ENCODE peak calls at places on chromosomes 5 and 9, in ten cellular contexts. One of them, this sample, is unnamed.
A peak's percentile ranks its signal among the peaks of the same experiment; 100 is the strongest.

GRCh38 chr5:54090495-54091084 is 219.8 kb downstream of the ARL15 start:
- DNase-seq in breast epithelium: no peak
- DNase-seq in stimulated activated CD4-positive, alpha-beta T cell treated with anti-CD3 and anti-CD28 coated beads, Interleukin-1b, Interleukin-23, amount 100 ng/mL, for 4 hours: no peak
- DNase-seq in mucosa of gallbladder: no peak
- DNase-seq in HT1080: peak; percentile 49
- DNase-seq in NCI-H510A: no peak
- DNase-seq in activated CD4-positive, CD25-positive, alpha-beta regulatory T cell: no peak
- DNase-seq in fibroblast of the conjunctiva: peak; percentile 70
- DNase-seq in retina: no peak
- DNase-seq in EH: peak; percentile 91
- DNase-seq in this sample: no peak

GRCh38 chr9:25939116-25939515 is 260.9 kb upstream of the TUSC1 start:
- DNase-seq in EH: no peak
- DNase-seq in activated CD4-positive, CD25-positive, alpha-beta regulatory T cell: no peak
- DNase-seq in mucosa of gallbladder: no peak
- DNase-seq in HT1080: no peak
- DNase-seq in NCI-H510A: no peak
- DNase-seq in stimulated activated CD4-positive, alpha-beta T cell treated with anti-CD3 and anti-CD28 coated beads, Interleukin-1b, Interleukin-23, amount 100 ng/mL, for 4 hours: no peak
- DNase-seq in fibroblast of the conjunctiva: no peak
- DNase-seq in breast epithelium: no peak
- DNase-seq in retina: no peak
- DNase-seq in this sample: no peak

GRCh38 chr5:139648205-139649081 is at the start of gene CXXC5:
- DNase-seq in fibroblast of the conjunctiva: peak; percentile 58
- DNase-seq in stimulated activated CD4-positive, alpha-beta T cell treated with anti-CD3 and anti-CD28 coated beads, Interleukin-1b, Interleukin-23, amount 100 ng/mL, for 4 hours: peak; percentile 59
- DNase-seq in retina: peak; percentile 89
- DNase-seq in HT1080: peak; percentile 72
- DNase-seq in EH: peak; percentile 90
- DNase-seq in mucosa of gallbladder: peak; percentile 83
- DNase-seq in breast epithelium: peak; percentile 79
- DNase-seq in activated CD4-positive, CD25-positive, alpha-beta regulatory T cell: peak; percentile 18
- DNase-seq in NCI-H510A: peak; percentile 59
- DNase-seq in this sample: peak; percentile 90

GRCh38 chr5:137834498-137834897 is 33.2 kb upstream of the MYOT start:
- DNase-seq in retina: no peak
- DNase-seq in HT1080: peak; percentile 15
- DNase-seq in mucosa of gallbladder: no peak
- DNase-seq in breast epithelium: no peak
- DNase-seq in NCI-H510A: no peak
- DNase-seq in EH: peak; percentile 43
- DNase-seq in fibroblast of the conjunctiva: no peak
- DNase-seq in stimulated activated CD4-positive, alpha-beta T cell treated with anti-CD3 and anti-CD28 coated beads, Interleukin-1b, Interleukin-23, amount 100 ng/mL, for 4 hours: no peak
- DNase-seq in activated CD4-positive, CD25-positive, alpha-beta regulatory T cell: no peak
- DNase-seq in this sample: no peak

GRCh38 chr5:32501623-32502022 is 57.1 kb upstream of the ZFR start:
- DNase-seq in activated CD4-positive, CD25-positive, alpha-beta regulatory T cell: no peak
- DNase-seq in HT1080: no peak
- DNase-seq in retina: no peak
- DNase-seq in stimulated activated CD4-positive, alpha-beta T cell treated with anti-CD3 and anti-CD28 coated beads, Interleukin-1b, Interleukin-23, amount 100 ng/mL, for 4 hours: no peak
- DNase-seq in EH: peak; percentile 32
- DNase-seq in NCI-H510A: no peak
- DNase-seq in breast epithelium: no peak
- DNase-seq in mucosa of gallbladder: no peak
- DNase-seq in fibroblast of the conjunctiva: no peak
- DNase-seq in this sample: no peak

GRCh38 chr5:179819296-179820126 is 1.2 kb upstream of the SQSTM1 start:
- DNase-seq in activated CD4-positive, CD25-positive, alpha-beta regulatory T cell: no peak
- DNase-seq in stimulated activated CD4-positive, alpha-beta T cell treated with anti-CD3 and anti-CD28 coated beads, Interleukin-1b, Interleukin-23, amount 100 ng/mL, for 4 hours: no peak
- DNase-seq in breast epithelium: peak; percentile 77
- DNase-seq in retina: peak; percentile 68
- DNase-seq in NCI-H510A: peak; percentile 41
- DNase-seq in fibroblast of the conjunctiva: no peak
- DNase-seq in HT1080: peak; percentile 82
- DNase-seq in EH: peak; percentile 78
- DNase-seq in mucosa of gallbladder: peak; percentile 74
- DNase-seq in this sample: peak; percentile 82

GRCh38 chr5:139863855-139864558 is 68.4 kb downstream of the PSD2 start:
- DNase-seq in NCI-H510A: no peak
- DNase-seq in breast epithelium: peak; percentile 58
- DNase-seq in activated CD4-positive, CD25-positive, alpha-beta regulatory T cell: peak; percentile 19
- DNase-seq in fibroblast of the conjunctiva: peak; percentile 12
- DNase-seq in mucosa of gallbladder: peak; percentile 67
- DNase-seq in retina: peak; percentile 80
- DNase-seq in stimulated activated CD4-positive, alpha-beta T cell treated with anti-CD3 and anti-CD28 coated beads, Interleukin-1b, Interleukin-23, amount 100 ng/mL, for 4 hours: peak; percentile 47
- DNase-seq in EH: peak; percentile 59
- DNase-seq in HT1080: peak; percentile 37
- DNase-seq in this sample: peak; percentile 61

GRCh38 chr5:33691846-33692245 is 199.9 kb downstream of the ADAMTS12 start:
- DNase-seq in stimulated activated CD4-positive, alpha-beta T cell treated with anti-CD3 and anti-CD28 coated beads, Interleukin-1b, Interleukin-23, amount 100 ng/mL, for 4 hours: no peak
- DNase-seq in breast epithelium: no peak
- DNase-seq in activated CD4-positive, CD25-positive, alpha-beta regulatory T cell: no peak
- DNase-seq in retina: no peak
- DNase-seq in fibroblast of the conjunctiva: no peak
- DNase-seq in HT1080: peak; percentile 6
- DNase-seq in NCI-H510A: no peak
- DNase-seq in EH: peak; percentile 50
- DNase-seq in mucosa of gallbladder: no peak
- DNase-seq in this sample: no peak

GRCh38 chr9:35042081-35042604 is 30.3 kb downstream of the VCP start:
- DNase-seq in mucosa of gallbladder: no peak
- DNase-seq in breast epithelium: no peak
- DNase-seq in fibroblast of the conjunctiva: no peak
- DNase-seq in NCI-H510A: no peak
- DNase-seq in activated CD4-positive, CD25-positive, alpha-beta regulatory T cell: no peak
- DNase-seq in EH: peak; percentile 50
- DNase-seq in stimulated activated CD4-positive, alpha-beta T cell treated with anti-CD3 and anti-CD28 coated beads, Interleukin-1b, Interleukin-23, amount 100 ng/mL, for 4 hours: no peak
- DNase-seq in retina: no peak
- DNase-seq in HT1080: peak; percentile 30
- DNase-seq in this sample: no peak

GRCh38 chr9:116464987-116465571 is 222.0 kb upstream of the TRIM32 start:
- DNase-seq in mucosa of gallbladder: no peak
- DNase-seq in activated CD4-positive, CD25-positive, alpha-beta regulatory T cell: no peak
- DNase-seq in EH: no peak
- DNase-seq in NCI-H510A: no peak
- DNase-seq in stimulated activated CD4-positive, alpha-beta T cell treated with anti-CD3 and anti-CD28 coated beads, Interleukin-1b, Interleukin-23, amount 100 ng/mL, for 4 hours: no peak
- DNase-seq in retina: peak; percentile 64
- DNase-seq in HT1080: no peak
- DNase-seq in breast epithelium: no peak
- DNase-seq in fibroblast of the conjunctiva: no peak
- DNase-seq in this sample: no peak

GRCh38 chr5:122151640-122152039 is 22.3 kb downstream of the ZNF474 start:
- DNase-seq in stimulated activated CD4-positive, alpha-beta T cell treated with anti-CD3 and anti-CD28 coated beads, Interleukin-1b, Interleukin-23, amount 100 ng/mL, for 4 hours: no peak
- DNase-seq in retina: no peak
- DNase-seq in EH: peak; percentile 90
- DNase-seq in HT1080: peak; percentile 59
- DNase-seq in NCI-H510A: no peak
- DNase-seq in fibroblast of the conjunctiva: no peak
- DNase-seq in breast epithelium: no peak
- DNase-seq in activated CD4-positive, CD25-positive, alpha-beta regulatory T cell: no peak
- DNase-seq in mucosa of gallbladder: no peak
- DNase-seq in this sample: no peak

GRCh38 chr5:87827561-87827960 is 414.8 kb upstream of the CCNH start:
- DNase-seq in HT1080: no peak
- DNase-seq in fibroblast of the conjunctiva: no peak
- DNase-seq in activated CD4-positive, CD25-positive, alpha-beta regulatory T cell: no peak
- DNase-seq in EH: no peak
- DNase-seq in breast epithelium: no peak
- DNase-seq in stimulated activated CD4-positive, alpha-beta T cell treated with anti-CD3 and anti-CD28 coated beads, Interleukin-1b, Interleukin-23, amount 100 ng/mL, for 4 hours: no peak
- DNase-seq in retina: no peak
- DNase-seq in NCI-H510A: no peak
- DNase-seq in mucosa of gallbladder: no peak
- DNase-seq in this sample: no peak